ENCODE peak calls at places on chromosomes 6 and 20, in six cellular contexts. Z is NCI-H1092 treated with DMSO at 0.1 percent for 48 hours; G is activated naive CD8-positive, alpha-beta T cell treated with anti-CD3 and anti-CD28 coated beads, Interleukin-2, amount 50 U/mL, for 24 hours; X is fibroblast of lung; E is AML-193; R is stimulated activated CD8-positive, alpha-beta memory T cell treated with anti-CD3 and anti-CD28 coated beads, Interleukin-12 subunit alpha, Interleukin-12 subunit beta, amount 100 ng/mL, for 1 hour. Q is an unnamed sample.

GRCh38 chr20:22802296-22802695 is 217.9 kb upstream of the FOXA2 start:
- DNase-seq in Z (no peak), G (no peak), X (no peak), E (no peak), R (no peak), Q (no peak)

GRCh38 chr20:2042400-2042799 is 48.5 kb upstream of the PDYN start:
- DNase-seq in Z (no peak), G (no peak), X (peak), E (no peak), R (no peak), Q (no peak)

GRCh38 chr20:47019106-47019824 is 124.6 kb downstream of the EYA2 start:
- DNase-seq in Z (no peak), G (no peak), X (peak), E (no peak), R (no peak), Q (no peak)

GRCh38 chr6:167441653-167442644 is 117.1 kb downstream of the TTLL2 start:
- DNase-seq in Z (peak), G (no peak), X (peak), E (no peak), R (no peak), Q (no peak)

GRCh38 chr20:8837396-8837795 is 231.5 kb upstream of the PLCB4 start:
- DNase-seq in Z (no peak), G (no peak), X (peak), E (no peak), R (no peak), Q (no peak)

GRCh38 chr6:156021746-156022396 is 566.2 kb upstream of the NOX3 start:
- DNase-seq in Z (no peak), G (no peak), X (peak), E (no peak), R (no peak), Q (no peak)

GRCh38 chr20:17504326-17504897 is 26.8 kb downstream of the BFSP1 start:
- DNase-seq in Z (no peak), G (no peak), X (no peak), E (no peak), R (no peak), Q (no peak)

GRCh38 chr6:150081702-150082101 is 12.8 kb upstream of the ULBP3 start:
- DNase-seq in Z (no peak), G (no peak), X (no peak), E (no peak), R (no peak), Q (no peak)

GRCh38 chr20:5714261-5715041 is 35.8 kb upstream of the SHLD1 start:
- DNase-seq in Z (no peak), G (peak), X (no peak), E (no peak), R (peak), Q (peak)

GRCh38 chr20:13442990-13443389 is 195.7 kb downstream of the TASP1 start:
- DNase-seq in Z (no peak), G (no peak), X (no peak), E (no peak), R (no peak), Q (no peak)

GRCh38 chr6:130215526-130215925 is 7.2 kb downstream of the SAMD3 start:
- DNase-seq in Z (no peak), G (no peak), X (no peak), E (no peak), R (peak), Q (peak)

GRCh38 chr6:109456710-109457595 is 1.4 kb upstream of the MICAL1 start:
- DNase-seq in Z (no peak), G (no peak), X (peak), E (no peak), R (no peak), Q (no peak)

GRCh38 chr6:3987072-3987471 is 91.9 kb downstream of the FAM217A start:
- DNase-seq in Z (no peak), G (no peak), X (peak), E (no peak), R (no peak), Q (no peak)

GRCh38 chr20:22559711-22560305 is 24.6 kb downstream of the FOXA2 start:
- DNase-seq in Z (no peak), G (no peak), X (no peak), E (no peak), R (no peak), Q (no peak)

GRCh38 chr6:22030730-22031619 is 265.9 kb downstream of the PRL start:
- DNase-seq in Z (no peak), G (no peak), X (no peak), E (no peak), R (no peak), Q (no peak)

GRCh38 chr6:36599791-36600209 is 5.6 kb downstream of the SRSF3 start:
- DNase-seq in Z (no peak), G (peak), X (peak), E (no peak), R (no peak), Q (peak)

GRCh38 chr6:93678841-93679454 is 259.6 kb upstream of the EPHA7 start:
- DNase-seq in Z (peak), G (no peak), X (peak), E (no peak), R (no peak), Q (no peak)

GRCh38 chr20:53752971-53753879 is 159.6 kb upstream of the ZNF217 start:
- DNase-seq in Z (no peak), G (no peak), X (peak), E (no peak), R (no peak), Q (no peak)

GRCh38 chr6:1043458-1043836 is 268.5 kb upstream of the FOXQ1 start:
- DNase-seq in Z (no peak), G (no peak), X (no peak), E (no peak), R (no peak), Q (no peak)

GRCh38 chr6:86937219-86938079 is at the start of gene HTR1E:
- DNase-seq in Z (no peak), G (peak), X (peak), E (no peak), R (no peak), Q (no peak)

GRCh38 chr6:51910846-51911245 is 176.6 kb downstream of the PKHD1 start:
- DNase-seq in Z (no peak), G (no peak), X (no peak), E (no peak), R (no peak), Q (no peak)

GRCh38 chr6:37441651-37442050 is 8.6 kb downstream of the CMTR1 start:
- DNase-seq in Z (no peak), G (no peak), X (no peak), E (no peak), R (no peak), Q (no peak)

GRCh38 chr6:39137235-39137634 is 22.2 kb upstream of the SAYSD1 start:
- DNase-seq in Z (no peak), G (peak), X (peak), E (peak), R (peak), Q (no peak)

GRCh38 chr20:23257106-23257761 is 93.4 kb upstream of the NXT1 start:
- DNase-seq in Z (peak), G (no peak), X (peak), E (no peak), R (no peak), Q (no peak)

GRCh38 chr20:62977613-62978558 is 25.4 kb downstream of the SLC17A9 start:
- DNase-seq in Z (no peak), G (peak), X (no peak), E (no peak), R (peak), Q (peak)

GRCh38 chr20:1215386-1216170 is 10.3 kb upstream of the RAD21L1 start:
- DNase-seq in Z (no peak), G (peak), X (no peak), E (no peak), R (no peak), Q (no peak)

GRCh38 chr20:11826334-11826733 is 91.4 kb upstream of the BTBD3 start:
- DNase-seq in Z (no peak), G (no peak), X (no peak), E (no peak), R (no peak), Q (no peak)

GRCh38 chr6:128124713-128125112 is 223.9 kb upstream of the THEMIS start:
- DNase-seq in Z (no peak), G (peak), X (peak), E (no peak), R (no peak), Q (no peak)

GRCh38 chr20:44770480-44771171 is 25.0 kb downstream of the KCNK15 start:
- DNase-seq in Z (no peak), G (no peak), X (no peak), E (no peak), R (no peak), Q (no peak)

GRCh38 chr20:59120491-59120890 is 43.1 kb upstream of the ZNF831 start:
- DNase-seq in Z (no peak), G (peak), X (no peak), E (peak), R (no peak), Q (no peak)

GRCh38 chr6:140271759-140272377 is 897.4 kb upstream of the CITED2 start:
- DNase-seq in Z (peak), G (no peak), X (no peak), E (no peak), R (no peak), Q (no peak)

GRCh38 chr6:132623446-132623845 is 629 bp downstream of the TAAR2 start:
- DNase-seq in Z (no peak), G (no peak), X (no peak), E (no peak), R (no peak), Q (no peak)

GRCh38 chr6:11682525-11682924 is 96.1 kb downstream of the ADTRP start:
- DNase-seq in Z (no peak), G (no peak), X (peak), E (no peak), R (no peak), Q (no peak)

GRCh38 chr6:62298745-62299392 is 12.8 kb upstream of the KHDRBS2 start:
- DNase-seq in Z (no peak), G (no peak), X (no peak), E (no peak), R (no peak), Q (no peak)

GRCh38 chr6:29336269-29336668 is 32.4 kb downstream of the OR5V1 start:
- DNase-seq in Z (no peak), G (no peak), X (no peak), E (no peak), R (no peak), Q (no peak)

GRCh38 chr20:12702312-12702711 is 306.5 kb upstream of the SPTLC3 start:
- DNase-seq in Z (no peak), G (no peak), X (no peak), E (no peak), R (no peak), Q (no peak)

GRCh38 chr20:59772931-59773913 is 160.2 kb downstream of the SYCP2 start:
- DNase-seq in Z (no peak), G (no peak), X (no peak), E (no peak), R (no peak), Q (no peak)